ENCODE peak calls at places on chromosomes 2 and 18, in six cellular contexts. M is A673, B is uterus, E is cardiac muscle cell, K is breast epithelium, U is tibial nerve. I is an unnamed sample.
A peak's percentile ranks its signal among the peaks of the same experiment; 100 is the strongest.

GRCh38 chr2:30197570-30197969 is 33.8 kb upstream of the LBH start:
- DNase-seq in M (no peak), B (no peak), E (no peak), K (no peak), U (no peak), I (no peak)

GRCh38 chr18:75844102-75844604 is 416.6 kb upstream of the SMIM21 start:
- DNase-seq in M (no peak), B (no peak), E (no peak), K (no peak), U (no peak), I (no peak)

GRCh38 chr2:6545336-6545735 is 320.4 kb downstream of the CMPK2 start:
- DNase-seq in M (no peak), B (no peak), E (no peak), K (no peak), U (no peak), I (no peak)

GRCh38 chr18:45374878-45375630 is 240.2 kb upstream of the SLC14A2 start:
- DNase-seq in M (no peak), B (no peak), E (no peak), K (no peak), U (no peak), I (no peak)

GRCh38 chr2:11498543-11499034 is 32.6 kb upstream of the E2F6 start:
- DNase-seq in M (no peak), B (peak; percentile 50), E (no peak), K (peak; percentile 69), U (peak; percentile 49), I (peak; percentile 86)

GRCh38 chr18:66760559-66760958 is 156.7 kb upstream of the CDH19 start:
- DNase-seq in M (no peak), B (no peak), E (no peak), K (no peak), U (no peak), I (no peak)

GRCh38 chr2:140392824-140393223 is 1612.6 kb upstream of the NXPH2 start:
- DNase-seq in M (no peak), B (no peak), E (peak; percentile 37), K (no peak), U (no peak), I (no peak)

GRCh38 chr2:85996591-85996990 is 107.8 kb upstream of the ST3GAL5 start:
- DNase-seq in M (no peak), B (no peak), E (peak; percentile 64), K (peak; percentile 27), U (no peak), I (no peak)

GRCh38 chr2:55917713-55918390 is 5.7 kb downstream of the EFEMP1 start:
- DNase-seq in M (no peak), B (no peak), E (no peak), K (no peak), U (no peak), I (no peak)

GRCh38 chr2:233853353-233853752 is 982 bp downstream of the HJURP start:
- DNase-seq in M (no peak), B (no peak), E (no peak), K (no peak), U (no peak), I (no peak)

GRCh38 chr2:111191877-111192276 is 71.2 kb downstream of the BCL2L11 start:
- DNase-seq in M (no peak), B (no peak), E (no peak), K (no peak), U (no peak), I (no peak)

GRCh38 chr2:39216495-39217191 is 27.1 kb downstream of the CDKL4 start:
- DNase-seq in M (no peak), B (no peak), E (no peak), K (no peak), U (no peak), I (no peak)

GRCh38 chr2:48844418-48845155 is 89.1 kb upstream of the LHCGR start:
- DNase-seq in M (no peak), B (no peak), E (peak; percentile 73), K (no peak), U (no peak), I (no peak)

GRCh38 chr2:70979626-70980025 is 1.2 kb downstream of the ANKRD53 start:
- DNase-seq in M (no peak), B (peak; percentile 16), E (no peak), K (peak; percentile 48), U (no peak), I (no peak)

GRCh38 chr2:205833874-205834273 is 151.6 kb downstream of the NRP2 start:
- DNase-seq in M (no peak), B (no peak), E (no peak), K (no peak), U (no peak), I (no peak)

GRCh38 chr2:64698668-64699444 is 45.1 kb upstream of the SERTAD2 start:
- DNase-seq in M (peak; percentile 43), B (no peak), E (peak; percentile 66), K (no peak), U (no peak), I (no peak)

GRCh38 chr2:57886196-57886786 is 160.3 kb upstream of the VRK2 start:
- DNase-seq in M (no peak), B (no peak), E (no peak), K (no peak), U (no peak), I (no peak)

GRCh38 chr2:113053666-113054435 is 1.2 kb upstream of the IL36B start:
- DNase-seq in M (no peak), B (no peak), E (no peak), K (no peak), U (no peak), I (no peak)

GRCh38 chr18:77077836-77078456 is 54.6 kb downstream of the MBP start:
- DNase-seq in M (no peak), B (no peak), E (no peak), K (no peak), U (no peak), I (no peak)

GRCh38 chr18:62396381-62396780 is 71.3 kb downstream of the TNFRSF11A start:
- DNase-seq in M (no peak), B (no peak), E (no peak), K (no peak), U (no peak), I (no peak)

GRCh38 chr18:23584019-23584970 is 2.0 kb downstream of the NPC1 start:
- DNase-seq in M (no peak), B (no peak), E (no peak), K (no peak), U (no peak), I (no peak)
- H3K27ac ChIP-seq in M (no peak overlapping the region), B (peak overlapping the region; percentile 99), E (no peak overlapping the region), K (peak overlapping the region; percentile 98), U (peak overlapping the region; percentile 100), I (no peak overlapping the region)

GRCh38 chr2:96485350-96485749 is 19.8 kb downstream of the NEURL3 start:
- DNase-seq in M (peak; percentile 76), B (no peak), E (no peak), K (no peak), U (no peak), I (no peak)

GRCh38 chr2:96485751-96486643 is 19.2 kb downstream of the NEURL3 start:
- DNase-seq in M (peak; percentile 23), B (peak; percentile 59), E (peak; percentile 86), K (peak; percentile 71), U (no peak), I (peak; percentile 81)

GRCh38 chr2:96489673-96490072 is 15.5 kb downstream of the NEURL3 start:
- DNase-seq in M (no peak), B (no peak), E (no peak), K (no peak), U (no peak), I (no peak)

GRCh38 chr2:96489261-96489660 is 15.9 kb downstream of the NEURL3 start:
- DNase-seq in M (no peak), B (no peak), E (no peak), K (no peak), U (no peak), I (no peak)

DNA sequence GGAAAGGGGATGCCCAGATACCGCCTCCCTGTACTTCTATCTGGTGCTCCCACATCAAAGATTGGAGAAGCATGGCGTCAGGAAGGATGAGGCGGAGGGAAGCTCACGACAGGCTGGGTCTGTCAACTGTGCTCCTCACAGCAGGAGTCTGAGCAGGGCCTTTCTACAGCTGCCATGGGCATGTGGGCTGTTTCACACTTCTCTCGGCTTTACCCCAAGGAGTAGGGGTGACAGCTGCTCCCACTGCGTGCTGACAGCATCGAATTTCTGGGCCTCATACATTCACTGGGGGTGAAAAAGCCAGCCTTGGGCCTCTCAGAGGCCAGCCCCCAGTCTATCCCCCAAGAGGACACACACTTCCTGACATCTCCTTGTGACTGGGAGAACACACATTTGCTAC is 21.1 kb downstream of the NEURL3 start:
- DNase-seq in M (no peak), B (no peak), E (no peak), K (no peak), U (no peak), I (no peak)
- TF ChIP-seq CTCF in M (no peak), B (no peak), E (no peak), K (no peak), U (no peak), I (no peak)

DNA sequence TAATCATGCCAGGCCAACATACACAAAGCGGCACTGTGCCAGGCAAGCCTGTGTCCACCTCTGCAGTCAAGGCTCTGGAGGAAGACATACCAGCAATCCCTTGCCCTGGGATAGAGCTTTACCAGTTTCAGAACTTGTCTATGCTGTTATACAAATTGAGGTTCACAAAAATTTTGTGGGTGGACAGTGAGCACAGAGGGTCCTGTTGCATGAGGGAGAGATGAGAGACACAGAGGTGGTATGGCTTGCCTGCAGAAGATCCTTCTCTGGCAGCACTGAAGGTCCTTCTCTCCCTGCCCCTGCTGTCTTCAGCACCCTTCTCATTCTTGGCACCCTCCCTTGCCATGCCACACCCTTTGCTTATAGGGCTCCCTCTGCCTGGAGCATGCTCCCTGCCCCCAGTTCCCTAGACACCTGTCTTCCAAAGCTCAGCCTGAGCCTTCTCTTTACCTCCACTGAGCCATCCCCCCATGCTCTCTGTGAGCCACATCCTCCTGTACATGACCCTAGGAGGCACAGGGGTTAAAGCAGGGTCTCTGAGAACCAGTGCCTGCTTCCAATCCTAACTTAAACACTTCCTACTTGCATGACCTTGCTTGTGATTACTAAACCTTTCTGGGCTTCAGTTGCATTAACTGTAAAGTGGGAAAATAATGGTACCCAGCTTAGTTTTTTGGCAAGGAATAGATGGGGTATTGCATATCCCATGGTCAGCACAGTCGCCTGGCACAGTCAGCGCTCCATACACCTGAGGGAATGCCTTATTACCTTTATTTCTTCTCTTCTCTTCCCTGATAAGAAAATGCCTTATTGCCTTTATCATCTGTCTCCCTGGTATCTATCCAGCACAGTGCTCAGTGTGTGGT is 857 bp downstream of the FABP1 start:
- DNase-seq in M (no peak), B (no peak), E (no peak), K (no peak), U (no peak), I (no peak)
- H3K27ac ChIP-seq in M (no peak overlapping the region), B (no peak overlapping the region), E (no peak overlapping the region), K (no peak overlapping the region), U (no peak overlapping the region), I (no peak overlapping the region)

DNA sequence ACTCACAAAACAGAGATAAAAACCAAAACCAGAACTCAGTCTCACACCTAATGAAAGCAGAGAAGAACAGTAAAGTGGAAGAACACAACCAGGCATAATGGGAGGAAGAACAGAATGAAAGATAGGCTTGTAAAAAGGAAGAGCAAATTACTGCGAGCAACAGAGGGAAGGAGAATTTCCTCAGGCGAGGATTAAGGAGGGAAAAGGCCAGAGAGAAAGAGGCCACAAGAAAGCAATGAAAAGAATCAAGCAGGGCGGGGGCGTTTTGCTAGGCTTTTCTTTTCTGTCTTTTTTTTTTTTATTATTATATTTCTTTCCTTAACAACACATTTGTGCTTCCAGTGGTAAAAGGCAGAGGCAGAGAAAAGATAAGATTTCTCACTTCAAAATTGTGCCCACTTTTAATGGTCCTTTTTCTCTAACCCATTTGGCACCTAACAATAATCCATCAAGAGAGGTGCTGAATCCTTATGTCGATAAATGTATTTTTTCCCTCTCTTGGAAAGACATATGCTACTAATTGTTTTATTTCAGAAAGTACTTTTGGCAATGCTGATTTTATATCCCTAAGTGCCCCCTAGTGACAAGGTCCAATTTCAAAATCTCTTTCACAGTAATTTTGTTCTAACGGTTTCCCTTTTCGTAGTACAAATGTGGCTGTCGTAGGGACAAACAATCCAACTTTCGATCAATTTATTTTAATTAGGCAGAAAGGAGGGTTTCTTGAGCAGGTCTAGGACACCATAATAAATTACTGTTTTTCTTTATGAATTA is 138.7 kb upstream of the AQP4 start:
- DNase-seq in M (peak; percentile 18), B (no peak), E (peak; percentile 28), K (no peak), U (no peak), I (no peak)
- TF ChIP-seq CTCF in M (peak; percentile 35), B (peak; percentile 29), E (peak; percentile 41), K (no peak), U (peak; percentile 15), I (peak; percentile 32)